ENCODE peak calls at places on chromosomes 7 and 10, in four cellular contexts. I, L, M and O are unnamed samples.

GRCh38 chr10:33353853-33354252 is 19.4 kb upstream of the NRP1 start:
- DNase-seq in I (peak; percentile 95), L (no peak), M (no peak), O (no peak)

GRCh38 chr10:82887488-82887887 is 1012.5 kb downstream of the NRG3 start:
- DNase-seq in I (no peak), L (no peak), M (no peak), O (no peak)

GRCh38 chr10:69836728-69837025 is 35.0 kb downstream of the COL13A1 start:
- DNase-seq in I (no peak), L (no peak), M (no peak), O (no peak)

GRCh38 chr7:131633342-131633843 is 77.0 kb upstream of the PODXL start:
- DNase-seq in I (peak; percentile 86), L (peak; percentile 74), M (no peak), O (peak; percentile 53)

GRCh38 chr7:33061282-33061928 is 1.2 kb downstream of the NT5C3A start:
- DNase-seq in I (no peak), L (no peak), M (no peak), O (no peak)

GRCh38 chr10:125638555-125638954 is 44.4 kb downstream of the TEX36 start:
- DNase-seq in I (no peak), L (no peak), M (no peak), O (no peak)

GRCh38 chr10:120574986-120575385 is 118.0 kb downstream of the PLPP4 start:
- DNase-seq in I (no peak), L (no peak), M (no peak), O (no peak)

GRCh38 chr7:116525913-116526857 is 1.3 kb downstream of the CAV1 start:
- DNase-seq in I (peak; percentile 85), L (peak; percentile 88), M (no peak), O (peak; percentile 75)

GRCh38 chr7:1520574-1521234 is 9.8 kb upstream of the MAFK start:
- DNase-seq in I (peak; percentile 76), L (peak; percentile 92), M (no peak), O (peak; percentile 90)

GRCh38 chr7:29193316-29194205 is 1.0 kb upstream of the CHN2 start:
- DNase-seq in I (no peak), L (no peak), M (no peak), O (no peak)

GRCh38 chr10:68668231-68668630 is 52.8 kb upstream of the CCAR1 start:
- DNase-seq in I (no peak), L (no peak), M (no peak), O (no peak)

GRCh38 chr7:131880078-131880477 is 323.6 kb upstream of the PODXL start:
- DNase-seq in I (no peak), L (no peak), M (no peak), O (no peak)

GRCh38 chr10:43123361-43124093 is 14.7 kb upstream of the CSGALNACT2 start:
- DNase-seq in I (no peak), L (no peak), M (no peak), O (no peak)

GRCh38 chr10:36759111-36759805 is 366.1 kb upstream of the ANKRD30A start:
- DNase-seq in I (peak; percentile 100), L (peak; percentile 93), M (no peak), O (peak; percentile 79)

GRCh38 chr10:69018613-69019012 is 30.0 kb downstream of the KIFBP start:
- DNase-seq in I (no peak), L (no peak), M (no peak), O (no peak)

DNA sequence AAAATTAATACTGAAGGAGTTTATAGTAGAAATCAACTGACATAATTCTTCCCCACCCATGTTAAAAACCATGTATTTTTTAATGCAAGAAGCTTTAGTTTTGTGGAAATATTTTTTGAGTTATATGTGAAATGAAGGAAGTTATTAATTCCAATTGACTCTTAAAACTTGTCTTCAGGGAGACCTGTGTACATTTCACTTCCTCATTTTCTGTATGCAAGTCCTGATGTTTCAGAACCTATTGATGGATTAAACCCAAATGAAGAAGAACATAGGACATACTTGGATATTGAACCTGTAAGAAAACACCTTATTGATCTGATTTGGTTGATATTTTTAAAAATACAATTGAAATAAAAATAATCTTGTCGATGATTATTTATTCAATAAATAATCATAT is 33.3 kb downstream of the CD36 start:
- DNase-seq in I (no peak), L (no peak), M (no peak), O (no peak)
- H2AFZ ChIP-seq in I (no peak overlapping the region), L (no peak overlapping the region), M (no peak overlapping the region), O (no peak overlapping the region)

DNA sequence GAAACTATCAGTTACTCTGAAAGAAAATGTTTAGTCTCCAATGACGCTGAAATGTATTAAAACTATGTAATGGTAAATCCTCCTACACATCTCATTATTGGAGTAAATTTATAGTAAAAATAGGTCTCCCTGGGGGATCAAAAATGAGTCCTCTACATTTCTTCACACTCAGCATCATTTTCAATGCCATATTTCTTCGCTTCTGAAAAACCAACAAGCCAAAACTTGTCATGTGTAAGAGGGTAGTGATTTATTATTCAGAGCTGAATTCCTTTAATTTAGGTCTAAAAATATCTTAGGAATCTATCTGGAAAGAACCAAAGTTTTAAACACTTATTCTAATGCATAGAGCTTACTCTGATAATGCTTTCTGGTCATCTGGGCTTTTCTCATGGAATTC is 3.0 kb downstream of the PDK4 start:
- DNase-seq in I (no peak), L (no peak), M (no peak), O (no peak)
- H3K4me3 ChIP-seq in I (no peak overlapping the region), L (no peak overlapping the region), M (no peak overlapping the region), O (no peak overlapping the region)

DNA sequence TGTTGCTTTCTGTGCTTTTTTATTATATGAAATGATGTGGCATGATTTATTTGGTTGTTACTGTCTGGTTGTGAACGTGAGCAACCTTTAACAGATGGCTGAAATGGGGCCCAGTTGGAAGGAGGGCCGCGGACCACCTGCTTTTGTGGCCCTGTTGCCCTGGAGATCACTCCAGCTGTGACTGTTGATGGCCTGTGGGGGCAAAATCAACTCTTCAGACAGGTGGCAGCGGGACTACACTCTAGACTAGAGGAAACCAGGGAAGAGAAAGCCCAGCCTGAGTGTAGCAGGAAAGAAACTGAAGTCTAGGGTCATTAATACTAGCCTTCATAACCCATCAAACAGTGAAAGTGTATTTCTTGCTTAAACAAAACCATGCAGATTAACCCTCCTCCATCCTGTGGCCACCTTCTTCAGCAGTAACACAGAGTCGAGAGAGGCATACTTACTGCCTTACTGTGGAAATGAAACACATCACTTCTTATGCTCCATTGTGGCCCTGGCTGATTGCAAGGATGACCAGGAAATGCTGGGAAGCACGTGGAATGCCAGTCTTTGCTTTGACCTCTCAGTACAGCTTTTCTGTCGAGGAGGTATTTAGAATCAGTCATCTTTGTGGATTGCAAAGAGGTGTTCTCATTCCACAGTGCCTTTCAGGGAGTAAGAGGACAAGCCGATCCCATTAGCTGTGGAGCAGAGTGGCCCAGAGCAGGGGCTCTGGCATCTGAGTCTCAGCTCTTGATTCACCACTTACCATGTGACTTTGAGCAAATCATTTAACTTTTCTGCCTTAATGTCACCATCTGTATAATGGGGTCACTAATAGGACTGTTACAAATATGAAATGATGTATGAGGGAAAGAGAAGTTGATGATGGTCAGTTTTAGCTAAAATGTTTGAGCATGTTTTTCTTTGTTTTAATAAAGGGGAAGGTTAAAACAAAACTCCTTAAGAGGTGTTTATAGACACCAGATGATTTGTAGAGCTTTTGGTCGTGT is 80.6 kb downstream of the CCNY start:
- DNase-seq in I (no peak), L (peak; percentile 19), M (no peak), O (peak; percentile 51)
- H2AFZ ChIP-seq in I (no peak overlapping the region), L (no peak overlapping the region), M (no peak overlapping the region), O (no peak overlapping the region)

GRCh38 chr7:100567751-100568175 is 5.9 kb downstream of the SAP25 start:
- DNase-seq in I (no peak), L (no peak), M (no peak), O (no peak)

GRCh38 chr7:100567045-100567730 is 6.5 kb downstream of the SAP25 start:
- DNase-seq in I (no peak), L (no peak), M (no peak), O (no peak)

GRCh38 chr7:100570954-100571828 is 2.5 kb downstream of the SAP25 start:
- DNase-seq in I (no peak), L (no peak), M (no peak), O (no peak)

GRCh38 chr7:100568176-100568935 is 5.3 kb downstream of the SAP25 start:
- DNase-seq in I (no peak), L (no peak), M (no peak), O (no peak)

GRCh38 chr7:100568936-100569844 is 4.5 kb downstream of the SAP25 start:
- DNase-seq in I (no peak), L (no peak), M (no peak), O (no peak)
- H3K4me3 ChIP-seq in I (no peak overlapping the region), L (no peak overlapping the region), M (no peak overlapping the region), O (peak overlapping the region; percentile 46)

DNA sequence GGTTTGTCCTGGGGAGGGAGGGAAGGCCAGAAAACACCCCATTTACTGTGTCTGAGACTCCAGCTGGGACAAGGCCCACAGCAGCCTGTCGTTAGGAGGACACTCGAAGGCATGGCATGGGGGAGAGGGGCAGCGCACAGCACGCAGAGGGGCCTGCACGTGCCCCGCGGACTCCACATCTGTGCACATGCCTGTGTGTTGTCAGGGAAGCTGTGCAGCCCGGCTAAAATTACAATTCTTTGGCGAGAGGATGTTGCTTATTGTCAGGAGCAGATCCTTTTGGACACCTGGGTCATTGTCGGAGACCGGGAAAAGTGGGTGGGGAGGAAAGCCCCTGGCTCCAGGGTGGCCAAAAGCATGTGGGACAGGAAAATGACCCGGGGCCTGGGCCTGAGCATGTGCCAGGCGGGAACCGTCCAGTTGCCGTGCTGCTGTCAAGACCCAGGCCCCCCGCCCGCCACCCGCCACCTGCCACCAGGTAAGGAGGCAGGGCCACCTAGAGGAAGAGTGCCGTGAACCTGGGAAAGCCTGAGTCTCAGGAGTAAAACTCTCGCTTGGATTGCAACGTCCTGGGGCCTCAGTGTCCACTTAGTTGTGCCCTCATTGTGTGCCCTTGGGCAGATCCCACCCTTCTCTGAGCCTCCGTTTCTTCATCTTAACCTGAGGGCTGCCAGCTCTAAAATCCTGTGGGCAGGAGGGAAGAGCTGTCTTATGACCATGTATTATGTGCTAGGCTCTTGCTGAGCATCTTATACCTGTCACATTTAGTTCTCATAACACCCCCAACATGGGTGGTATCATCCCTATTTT is 7.2 kb downstream of the VSIR start:
- DNase-seq in I (no peak), L (no peak), M (no peak), O (no peak)
- H2AFZ ChIP-seq in I (no peak overlapping the region), L (peak overlapping the region; percentile 10), M (no peak overlapping the region), O (no peak overlapping the region)

GRCh38 chr7:133478591-133479135 is 225.8 kb downstream of the EXOC4 start:
- DNase-seq in I (no peak), L (no peak), M (no peak), O (no peak)

GRCh38 chr7:133479456-133480097 is 226.7 kb downstream of the EXOC4 start:
- DNase-seq in I (no peak), L (no peak), M (no peak), O (no peak)

GRCh38 chr7:133481676-133482075 is 228.8 kb downstream of the EXOC4 start:
- DNase-seq in I (peak; percentile 64), L (peak; percentile 83), M (no peak), O (peak; percentile 76)

GRCh38 chr7:133482626-133483025 is 229.7 kb downstream of the EXOC4 start:
- DNase-seq in I (no peak), L (no peak), M (no peak), O (no peak)

GRCh38 chr7:133480868-133481267 is 228.0 kb downstream of the EXOC4 start:
- DNase-seq in I (no peak), L (no peak), M (no peak), O (no peak)
- H3K4me3 ChIP-seq in I (no peak overlapping the region), L (no peak overlapping the region), M (no peak overlapping the region), O (no peak overlapping the region)

GRCh38 chr10:60798031-60798430 is 19.8 kb downstream of the CDK1 start:
- DNase-seq in I (peak; percentile 30), L (peak; percentile 38), M (no peak), O (no peak)
- H2AFZ ChIP-seq in I (no peak overlapping the region), L (no peak overlapping the region), M (no peak overlapping the region), O (no peak overlapping the region)